ENCODE peak calls at places on chromosome 16, in ten cellular contexts. One of them, this sample, is unnamed.

GRCh38 chr16:50021509-50021908 is 3.5 kb upstream of the CNEP1R1 start:
- DNase-seq in AG20443: peak; percentile 21
- DNase-seq in aorta: no peak
- DNase-seq in fibroblast of the conjunctiva: no peak
- DNase-seq in activated CD4-positive, alpha-beta memory T cell treated with anti-CD3 and anti-CD28 coated beads for 36 hours: peak; percentile 22
- DNase-seq in stimulated activated CD4-positive, alpha-beta T cell treated with anti-CD3 and anti-CD28 coated beads, Interleukin-4, amount 100 ng/mL, for 1 hour: no peak
- DNase-seq in EH: peak; percentile 15
- DNase-seq in transverse colon: no peak
- DNase-seq in ELF-1: peak; percentile 74
- DNase-seq in GM23338: peak; percentile 68
- DNase-seq in this sample: peak; percentile 59

GRCh38 chr16:26697826-26698225 is 368.9 kb upstream of the C16orf82 start:
- DNase-seq in aorta: no peak
- DNase-seq in ELF-1: no peak
- DNase-seq in transverse colon: no peak
- DNase-seq in EH: no peak
- DNase-seq in fibroblast of the conjunctiva: no peak
- DNase-seq in activated CD4-positive, alpha-beta memory T cell treated with anti-CD3 and anti-CD28 coated beads for 36 hours: no peak
- DNase-seq in GM23338: peak; percentile 3
- DNase-seq in AG20443: no peak
- DNase-seq in stimulated activated CD4-positive, alpha-beta T cell treated with anti-CD3 and anti-CD28 coated beads, Interleukin-4, amount 100 ng/mL, for 1 hour: no peak
- DNase-seq in this sample: no peak

GRCh38 chr16:71570143-71570542 is 6.7 kb downstream of the TAT start:
- DNase-seq in EH: no peak
- DNase-seq in GM23338: no peak
- DNase-seq in transverse colon: no peak
- DNase-seq in activated CD4-positive, alpha-beta memory T cell treated with anti-CD3 and anti-CD28 coated beads for 36 hours: no peak
- DNase-seq in stimulated activated CD4-positive, alpha-beta T cell treated with anti-CD3 and anti-CD28 coated beads, Interleukin-4, amount 100 ng/mL, for 1 hour: no peak
- DNase-seq in aorta: no peak
- DNase-seq in ELF-1: no peak
- DNase-seq in AG20443: no peak
- DNase-seq in fibroblast of the conjunctiva: no peak
- DNase-seq in this sample: no peak

GRCh38 chr16:17173134-17173729 is 297.5 kb downstream of the XYLT1 start:
- DNase-seq in stimulated activated CD4-positive, alpha-beta T cell treated with anti-CD3 and anti-CD28 coated beads, Interleukin-4, amount 100 ng/mL, for 1 hour: no peak
- DNase-seq in activated CD4-positive, alpha-beta memory T cell treated with anti-CD3 and anti-CD28 coated beads for 36 hours: no peak
- DNase-seq in transverse colon: peak; percentile 42
- DNase-seq in EH: peak; percentile 78
- DNase-seq in aorta: peak; percentile 80
- DNase-seq in AG20443: no peak
- DNase-seq in ELF-1: no peak
- DNase-seq in fibroblast of the conjunctiva: peak; percentile 79
- DNase-seq in GM23338: no peak
- DNase-seq in this sample: no peak

GRCh38 chr16:7137560-7138330 is 194.9 kb upstream of the RBFOX1 start:
- DNase-seq in aorta: no peak
- DNase-seq in AG20443: no peak
- DNase-seq in activated CD4-positive, alpha-beta memory T cell treated with anti-CD3 and anti-CD28 coated beads for 36 hours: no peak
- DNase-seq in fibroblast of the conjunctiva: no peak
- DNase-seq in GM23338: no peak
- DNase-seq in EH: no peak
- DNase-seq in stimulated activated CD4-positive, alpha-beta T cell treated with anti-CD3 and anti-CD28 coated beads, Interleukin-4, amount 100 ng/mL, for 1 hour: no peak
- DNase-seq in transverse colon: no peak
- DNase-seq in ELF-1: no peak
- DNase-seq in this sample: no peak

GRCh38 chr16:49464093-49464492 is 90.5 kb downstream of the C16orf78 start:
- DNase-seq in GM23338: no peak
- DNase-seq in stimulated activated CD4-positive, alpha-beta T cell treated with anti-CD3 and anti-CD28 coated beads, Interleukin-4, amount 100 ng/mL, for 1 hour: no peak
- DNase-seq in aorta: no peak
- DNase-seq in fibroblast of the conjunctiva: no peak
- DNase-seq in activated CD4-positive, alpha-beta memory T cell treated with anti-CD3 and anti-CD28 coated beads for 36 hours: no peak
- DNase-seq in ELF-1: no peak
- DNase-seq in AG20443: no peak
- DNase-seq in transverse colon: no peak
- DNase-seq in EH: no peak
- DNase-seq in this sample: no peak

GRCh38 chr16:86673090-86673955 is 95.0 kb downstream of the FOXL1 start:
- DNase-seq in transverse colon: no peak
- DNase-seq in GM23338: no peak
- DNase-seq in ELF-1: no peak
- DNase-seq in aorta: no peak
- DNase-seq in activated CD4-positive, alpha-beta memory T cell treated with anti-CD3 and anti-CD28 coated beads for 36 hours: no peak
- DNase-seq in fibroblast of the conjunctiva: no peak
- DNase-seq in stimulated activated CD4-positive, alpha-beta T cell treated with anti-CD3 and anti-CD28 coated beads, Interleukin-4, amount 100 ng/mL, for 1 hour: no peak
- DNase-seq in EH: no peak
- DNase-seq in AG20443: no peak
- DNase-seq in this sample: no peak

GRCh38 chr16:57358527-57359095 is at the start of gene CCL22:
- DNase-seq in activated CD4-positive, alpha-beta memory T cell treated with anti-CD3 and anti-CD28 coated beads for 36 hours: peak; percentile 38
- DNase-seq in stimulated activated CD4-positive, alpha-beta T cell treated with anti-CD3 and anti-CD28 coated beads, Interleukin-4, amount 100 ng/mL, for 1 hour: no peak
- DNase-seq in transverse colon: no peak
- DNase-seq in GM23338: no peak
- DNase-seq in fibroblast of the conjunctiva: no peak
- DNase-seq in AG20443: no peak
- DNase-seq in aorta: no peak
- DNase-seq in EH: no peak
- DNase-seq in ELF-1: no peak
- DNase-seq in this sample: no peak

GRCh38 chr16:87295259-87295658 is 21.9 kb downstream of the C16orf95 start:
- DNase-seq in aorta: no peak
- DNase-seq in stimulated activated CD4-positive, alpha-beta T cell treated with anti-CD3 and anti-CD28 coated beads, Interleukin-4, amount 100 ng/mL, for 1 hour: no peak
- DNase-seq in fibroblast of the conjunctiva: no peak
- DNase-seq in activated CD4-positive, alpha-beta memory T cell treated with anti-CD3 and anti-CD28 coated beads for 36 hours: no peak
- DNase-seq in ELF-1: peak; percentile 23
- DNase-seq in GM23338: peak; percentile 76
- DNase-seq in transverse colon: no peak
- DNase-seq in AG20443: no peak
- DNase-seq in EH: no peak
- DNase-seq in this sample: peak; percentile 68

GRCh38 chr16:17031484-17032268 is 439.1 kb downstream of the XYLT1 start:
- DNase-seq in aorta: no peak
- DNase-seq in stimulated activated CD4-positive, alpha-beta T cell treated with anti-CD3 and anti-CD28 coated beads, Interleukin-4, amount 100 ng/mL, for 1 hour: no peak
- DNase-seq in GM23338: no peak
- DNase-seq in ELF-1: no peak
- DNase-seq in AG20443: no peak
- DNase-seq in activated CD4-positive, alpha-beta memory T cell treated with anti-CD3 and anti-CD28 coated beads for 36 hours: no peak
- DNase-seq in transverse colon: no peak
- DNase-seq in fibroblast of the conjunctiva: no peak
- DNase-seq in EH: no peak
- DNase-seq in this sample: no peak

GRCh38 chr16:88392111-88392510 is 9.4 kb downstream of the ZNF469 start:
- DNase-seq in AG20443: no peak
- DNase-seq in activated CD4-positive, alpha-beta memory T cell treated with anti-CD3 and anti-CD28 coated beads for 36 hours: no peak
- DNase-seq in aorta: no peak
- DNase-seq in EH: no peak
- DNase-seq in stimulated activated CD4-positive, alpha-beta T cell treated with anti-CD3 and anti-CD28 coated beads, Interleukin-4, amount 100 ng/mL, for 1 hour: no peak
- DNase-seq in fibroblast of the conjunctiva: no peak
- DNase-seq in transverse colon: no peak
- DNase-seq in GM23338: no peak
- DNase-seq in ELF-1: no peak
- DNase-seq in this sample: no peak

GRCh38 chr16:67301080-67301757 is 21.9 kb downstream of the PLEKHG4 start:
- DNase-seq in EH: no peak
- DNase-seq in aorta: peak; percentile 76
- DNase-seq in transverse colon: no peak
- DNase-seq in GM23338: no peak
- DNase-seq in stimulated activated CD4-positive, alpha-beta T cell treated with anti-CD3 and anti-CD28 coated beads, Interleukin-4, amount 100 ng/mL, for 1 hour: no peak
- DNase-seq in activated CD4-positive, alpha-beta memory T cell treated with anti-CD3 and anti-CD28 coated beads for 36 hours: no peak
- DNase-seq in ELF-1: no peak
- DNase-seq in fibroblast of the conjunctiva: no peak
- DNase-seq in AG20443: peak; percentile 50
- DNase-seq in this sample: no peak

GRCh38 chr16:1377406-1378010 is 25.8 kb downstream of the GNPTG start:
- DNase-seq in aorta: no peak
- DNase-seq in GM23338: no peak
- DNase-seq in ELF-1: no peak
- DNase-seq in activated CD4-positive, alpha-beta memory T cell treated with anti-CD3 and anti-CD28 coated beads for 36 hours: no peak
- DNase-seq in AG20443: no peak
- DNase-seq in stimulated activated CD4-positive, alpha-beta T cell treated with anti-CD3 and anti-CD28 coated beads, Interleukin-4, amount 100 ng/mL, for 1 hour: no peak
- DNase-seq in EH: no peak
- DNase-seq in transverse colon: no peak
- DNase-seq in fibroblast of the conjunctiva: no peak
- DNase-seq in this sample: no peak

GRCh38 chr16:2979669-2980226 is 498 bp downstream of the PKMYT1 start:
- DNase-seq in ELF-1: peak; percentile 34
- DNase-seq in GM23338: peak; percentile 46
- DNase-seq in AG20443: peak; percentile 30
- DNase-seq in fibroblast of the conjunctiva: no peak
- DNase-seq in EH: no peak
- DNase-seq in aorta: peak; percentile 58
- DNase-seq in activated CD4-positive, alpha-beta memory T cell treated with anti-CD3 and anti-CD28 coated beads for 36 hours: peak; percentile 52
- DNase-seq in transverse colon: no peak
- DNase-seq in stimulated activated CD4-positive, alpha-beta T cell treated with anti-CD3 and anti-CD28 coated beads, Interleukin-4, amount 100 ng/mL, for 1 hour: no peak
- DNase-seq in this sample: peak; percentile 76

GRCh38 chr16:8346291-8346690 is 244.0 kb downstream of the TMEM114 start:
- DNase-seq in EH: no peak
- DNase-seq in activated CD4-positive, alpha-beta memory T cell treated with anti-CD3 and anti-CD28 coated beads for 36 hours: no peak
- DNase-seq in GM23338: peak; percentile 45
- DNase-seq in AG20443: no peak
- DNase-seq in aorta: no peak
- DNase-seq in fibroblast of the conjunctiva: no peak
- DNase-seq in transverse colon: no peak
- DNase-seq in ELF-1: peak; percentile 45
- DNase-seq in stimulated activated CD4-positive, alpha-beta T cell treated with anti-CD3 and anti-CD28 coated beads, Interleukin-4, amount 100 ng/mL, for 1 hour: no peak
- DNase-seq in this sample: peak; percentile 66

GRCh38 chr16:10926094-10926493 is 16.2 kb downstream of the DEXI start:
- DNase-seq in GM23338: no peak
- DNase-seq in transverse colon: no peak
- DNase-seq in aorta: no peak
- DNase-seq in stimulated activated CD4-positive, alpha-beta T cell treated with anti-CD3 and anti-CD28 coated beads, Interleukin-4, amount 100 ng/mL, for 1 hour: no peak
- DNase-seq in AG20443: no peak
- DNase-seq in EH: no peak
- DNase-seq in fibroblast of the conjunctiva: no peak
- DNase-seq in activated CD4-positive, alpha-beta memory T cell treated with anti-CD3 and anti-CD28 coated beads for 36 hours: no peak
- DNase-seq in ELF-1: no peak
- DNase-seq in this sample: no peak

GRCh38 chr16:71537643-71538042 is 11.4 kb downstream of the CHST4 start:
- DNase-seq in GM23338: peak; percentile 82
- DNase-seq in activated CD4-positive, alpha-beta memory T cell treated with anti-CD3 and anti-CD28 coated beads for 36 hours: peak; percentile 58
- DNase-seq in transverse colon: peak; percentile 55
- DNase-seq in stimulated activated CD4-positive, alpha-beta T cell treated with anti-CD3 and anti-CD28 coated beads, Interleukin-4, amount 100 ng/mL, for 1 hour: peak; percentile 19
- DNase-seq in aorta: no peak
- DNase-seq in ELF-1: peak; percentile 77
- DNase-seq in AG20443: peak; percentile 65
- DNase-seq in EH: peak; percentile 49
- DNase-seq in fibroblast of the conjunctiva: peak; percentile 8
- DNase-seq in this sample: peak; percentile 67

GRCh38 chr16:82331974-82332750 is 162.1 kb upstream of the MPHOSPH6 start:
- DNase-seq in ELF-1: no peak
- DNase-seq in transverse colon: no peak
- DNase-seq in activated CD4-positive, alpha-beta memory T cell treated with anti-CD3 and anti-CD28 coated beads for 36 hours: no peak
- DNase-seq in stimulated activated CD4-positive, alpha-beta T cell treated with anti-CD3 and anti-CD28 coated beads, Interleukin-4, amount 100 ng/mL, for 1 hour: no peak
- DNase-seq in fibroblast of the conjunctiva: no peak
- DNase-seq in aorta: no peak
- DNase-seq in EH: no peak
- DNase-seq in AG20443: no peak
- DNase-seq in GM23338: no peak
- DNase-seq in this sample: no peak

GRCh38 chr16:82059983-82060421 is 24.9 kb downstream of the HSD17B2 start:
- DNase-seq in aorta: no peak
- DNase-seq in fibroblast of the conjunctiva: no peak
- DNase-seq in AG20443: no peak
- DNase-seq in stimulated activated CD4-positive, alpha-beta T cell treated with anti-CD3 and anti-CD28 coated beads, Interleukin-4, amount 100 ng/mL, for 1 hour: no peak
- DNase-seq in ELF-1: peak; percentile 16
- DNase-seq in GM23338: no peak
- DNase-seq in transverse colon: no peak
- DNase-seq in activated CD4-positive, alpha-beta memory T cell treated with anti-CD3 and anti-CD28 coated beads for 36 hours: no peak
- DNase-seq in EH: peak; percentile 59
- DNase-seq in this sample: no peak

GRCh38 chr16:75591001-75591852 is 25.0 kb downstream of the GABARAPL2 start:
- DNase-seq in ELF-1: peak; percentile 38
- DNase-seq in aorta: peak; percentile 85
- DNase-seq in fibroblast of the conjunctiva: peak; percentile 49
- DNase-seq in GM23338: peak; percentile 45
- DNase-seq in EH: peak; percentile 58
- DNase-seq in AG20443: peak; percentile 86
- DNase-seq in transverse colon: peak; percentile 31
- DNase-seq in activated CD4-positive, alpha-beta memory T cell treated with anti-CD3 and anti-CD28 coated beads for 36 hours: no peak
- DNase-seq in stimulated activated CD4-positive, alpha-beta T cell treated with anti-CD3 and anti-CD28 coated beads, Interleukin-4, amount 100 ng/mL, for 1 hour: no peak
- DNase-seq in this sample: no peak

GRCh38 chr16:67177743-67178699 is 5.7 kb downstream of the MATCAP1 start:
- DNase-seq in EH: peak; percentile 49
- DNase-seq in stimulated activated CD4-positive, alpha-beta T cell treated with anti-CD3 and anti-CD28 coated beads, Interleukin-4, amount 100 ng/mL, for 1 hour: peak; percentile 42
- DNase-seq in GM23338: peak; percentile 98
- DNase-seq in fibroblast of the conjunctiva: no peak
- DNase-seq in AG20443: peak; percentile 72
- DNase-seq in transverse colon: peak; percentile 87
- DNase-seq in activated CD4-positive, alpha-beta memory T cell treated with anti-CD3 and anti-CD28 coated beads for 36 hours: peak; percentile 73
- DNase-seq in ELF-1: peak; percentile 87
- DNase-seq in aorta: peak; percentile 73
- DNase-seq in this sample: peak; percentile 95

GRCh38 chr16:88455610-88456355 is 2.7 kb downstream of the ZFPM1 start:
- DNase-seq in EH: peak; percentile 43
- DNase-seq in fibroblast of the conjunctiva: no peak
- DNase-seq in AG20443: peak; percentile 47
- DNase-seq in ELF-1: peak; percentile 56
- DNase-seq in GM23338: peak; percentile 66
- DNase-seq in stimulated activated CD4-positive, alpha-beta T cell treated with anti-CD3 and anti-CD28 coated beads, Interleukin-4, amount 100 ng/mL, for 1 hour: peak; percentile 77
- DNase-seq in aorta: no peak
- DNase-seq in activated CD4-positive, alpha-beta memory T cell treated with anti-CD3 and anti-CD28 coated beads for 36 hours: peak; percentile 93
- DNase-seq in transverse colon: peak; percentile 61
- DNase-seq in this sample: no peak

GRCh38 chr16:31206776-31207175 is 4.2 kb upstream of the PYCARD start:
- DNase-seq in AG20443: no peak
- DNase-seq in activated CD4-positive, alpha-beta memory T cell treated with anti-CD3 and anti-CD28 coated beads for 36 hours: no peak
- DNase-seq in ELF-1: no peak
- DNase-seq in aorta: peak; percentile 32
- DNase-seq in GM23338: no peak
- DNase-seq in transverse colon: no peak
- DNase-seq in fibroblast of the conjunctiva: no peak
- DNase-seq in EH: no peak
- DNase-seq in stimulated activated CD4-positive, alpha-beta T cell treated with anti-CD3 and anti-CD28 coated beads, Interleukin-4, amount 100 ng/mL, for 1 hour: no peak
- DNase-seq in this sample: no peak

GRCh38 chr16:27764427-27764826 is 214.5 kb downstream of the KATNIP start:
- DNase-seq in stimulated activated CD4-positive, alpha-beta T cell treated with anti-CD3 and anti-CD28 coated beads, Interleukin-4, amount 100 ng/mL, for 1 hour: no peak
- DNase-seq in aorta: no peak
- DNase-seq in EH: no peak
- DNase-seq in transverse colon: no peak
- DNase-seq in AG20443: no peak
- DNase-seq in ELF-1: no peak
- DNase-seq in fibroblast of the conjunctiva: no peak
- DNase-seq in activated CD4-positive, alpha-beta memory T cell treated with anti-CD3 and anti-CD28 coated beads for 36 hours: no peak
- DNase-seq in GM23338: no peak
- DNase-seq in this sample: no peak

GRCh38 chr16:70712942-70713341 is 27.1 kb upstream of the MTSS2 start:
- DNase-seq in fibroblast of the conjunctiva: no peak
- DNase-seq in AG20443: no peak
- DNase-seq in stimulated activated CD4-positive, alpha-beta T cell treated with anti-CD3 and anti-CD28 coated beads, Interleukin-4, amount 100 ng/mL, for 1 hour: no peak
- DNase-seq in transverse colon: no peak
- DNase-seq in ELF-1: peak; percentile 56
- DNase-seq in aorta: no peak
- DNase-seq in EH: no peak
- DNase-seq in activated CD4-positive, alpha-beta memory T cell treated with anti-CD3 and anti-CD28 coated beads for 36 hours: no peak
- DNase-seq in GM23338: no peak
- DNase-seq in this sample: no peak

GRCh38 chr16:85453-85782 is 7.4 kb downstream of the MPG start:
- DNase-seq in aorta: peak; percentile 56
- DNase-seq in fibroblast of the conjunctiva: no peak
- DNase-seq in AG20443: no peak
- DNase-seq in GM23338: no peak
- DNase-seq in transverse colon: no peak
- DNase-seq in stimulated activated CD4-positive, alpha-beta T cell treated with anti-CD3 and anti-CD28 coated beads, Interleukin-4, amount 100 ng/mL, for 1 hour: no peak
- DNase-seq in ELF-1: no peak
- DNase-seq in EH: no peak
- DNase-seq in activated CD4-positive, alpha-beta memory T cell treated with anti-CD3 and anti-CD28 coated beads for 36 hours: no peak
- DNase-seq in this sample: no peak

GRCh38 chr16:75197522-75198134 is 9.3 kb downstream of the CTRB2 start:
- DNase-seq in ELF-1: no peak
- DNase-seq in transverse colon: no peak
- DNase-seq in GM23338: peak; percentile 27
- DNase-seq in AG20443: no peak
- DNase-seq in activated CD4-positive, alpha-beta memory T cell treated with anti-CD3 and anti-CD28 coated beads for 36 hours: no peak
- DNase-seq in EH: no peak
- DNase-seq in aorta: no peak
- DNase-seq in fibroblast of the conjunctiva: no peak
- DNase-seq in stimulated activated CD4-positive, alpha-beta T cell treated with anti-CD3 and anti-CD28 coated beads, Interleukin-4, amount 100 ng/mL, for 1 hour: no peak
- DNase-seq in this sample: no peak

GRCh38 chr16:85796152-85796551 is 3.2 kb downstream of the EMC8 start:
- DNase-seq in aorta: no peak
- DNase-seq in stimulated activated CD4-positive, alpha-beta T cell treated with anti-CD3 and anti-CD28 coated beads, Interleukin-4, amount 100 ng/mL, for 1 hour: no peak
- DNase-seq in AG20443: no peak
- DNase-seq in GM23338: no peak
- DNase-seq in transverse colon: no peak
- DNase-seq in activated CD4-positive, alpha-beta memory T cell treated with anti-CD3 and anti-CD28 coated beads for 36 hours: no peak
- DNase-seq in ELF-1: no peak
- DNase-seq in EH: no peak
- DNase-seq in fibroblast of the conjunctiva: no peak
- DNase-seq in this sample: no peak

This sample was measured in iPS-NIHi11.